ENCODE peak calls at places on chromosomes 13 and 19, in four cellular contexts. E is IMR-90, A is H9, S is H1. R is an unnamed sample.

GRCh38 chr19:44498988-44499387 is 1.3 kb downstream of the ZNF180 start:
- DNase-seq in E (no peak), A (no peak), S (no peak), R (no peak)

GRCh38 chr13:93716623-93717022 is 490.0 kb downstream of the GPC6 start:
- DNase-seq in E (peak; percentile 79), A (no peak), S (no peak), R (no peak)

GRCh38 chr13:41603917-41604316 is 146.6 kb downstream of the RGCC start:
- DNase-seq in E (peak; percentile 78), A (no peak), S (no peak), R (no peak)

GRCh38 chr13:71255633-71256032 is 611.4 kb downstream of the DACH1 start:
- DNase-seq in E (no peak), A (no peak), S (no peak), R (no peak)

GRCh38 chr19:12789098-12789903 is 2.0 kb upstream of the JUNB start:
- DNase-seq in E (peak; percentile 18), A (no peak), S (no peak), R (peak; percentile 58)

GRCh38 chr13:83895994-83896580 is 13.8 kb upstream of the SLITRK1 start:
- DNase-seq in E (peak; percentile 6), A (no peak), S (no peak), R (no peak)

GRCh38 chr13:35744566-35745203 is 268.2 kb upstream of the MAB21L1 start:
- DNase-seq in E (peak; percentile 16), A (no peak), S (no peak), R (peak; percentile 39)

GRCh38 chr19:38834104-38834490 is 2.5 kb upstream of the ECH1 start:
- DNase-seq in E (peak; percentile 61), A (no peak), S (no peak), R (no peak)

GRCh38 chr19:43675269-43675879 is 5.4 kb upstream of the PLAUR start:
- DNase-seq in E (peak; percentile 78), A (no peak), S (no peak), R (no peak)

GRCh38 chr13:41939403-41939802 is 21.5 kb downstream of the VWA8 start:
- DNase-seq in E (no peak), A (no peak), S (no peak), R (no peak)

GRCh38 chr13:106905380-106906259 is 337.7 kb upstream of the ARGLU1 start:
- DNase-seq in E (no peak), A (no peak), S (no peak), R (no peak)

GRCh38 chr19:49272204-49272603 is 52.8 kb downstream of the SLC6A16 start:
- DNase-seq in E (peak; percentile 57), A (no peak), S (no peak), R (no peak)

GRCh38 chr13:36089130-36089529 is 42.1 kb downstream of the DCLK1 start:
- DNase-seq in E (no peak), A (no peak), S (no peak), R (no peak)

GRCh38 chr13:109401891-109402290 is 384.5 kb downstream of the IRS2 start:
- DNase-seq in E (no peak), A (no peak), S (no peak), R (peak; percentile 22)

GRCh38 chr19:35106291-35106583 is 9.4 kb upstream of the FXYD3 start:
- DNase-seq in E (no peak), A (no peak), S (no peak), R (no peak)

GRCh38 chr19:19610376-19611240 is 7.9 kb downstream of the PBX4 start:
- DNase-seq in E (peak; percentile 18), A (no peak), S (no peak), R (no peak)

GRCh38 chr19:55345818-55346724 is 6.4 kb downstream of the KMT5C start:
- DNase-seq in E (no peak), A (no peak), S (no peak), R (no peak)

GRCh38 chr19:49843265-49843664 is 7.7 kb upstream of the PTOV1 start:
- DNase-seq in E (no peak), A (no peak), S (no peak), R (no peak)

GRCh38 chr13:50236898-50237318 is 221.7 kb downstream of the KCNRG start:
- DNase-seq in E (peak; percentile 5), A (no peak), S (no peak), R (no peak)

GRCh38 chr13:36086117-36086516 is 45.1 kb downstream of the DCLK1 start:
- DNase-seq in E (no peak), A (peak; percentile 49), S (peak; percentile 7), R (peak; percentile 51)

GRCh38 chr19:7078007-7078406 is 8.5 kb downstream of the ZNF557 start:
- DNase-seq in E (no peak), A (no peak), S (no peak), R (no peak)

GRCh38 chr13:107590556-107590955 is 624.8 kb downstream of the LIG4 start:
- DNase-seq in E (peak; percentile 83), A (no peak), S (no peak), R (no peak)

GRCh38 chr13:110070046-110070445 is 236.9 kb downstream of the COL4A1 start:
- DNase-seq in E (no peak), A (no peak), S (no peak), R (no peak)

GRCh38 chr13:29125145-29125933 is 305.2 kb downstream of the MTUS2 start:
- DNase-seq in E (no peak), A (no peak), S (no peak), R (peak; percentile 70)

GRCh38 chr19:1758959-1759903 is 5.9 kb downstream of the ONECUT3 start:
- DNase-seq in E (no peak), A (no peak), S (no peak), R (no peak)

GRCh38 chr19:34228347-34228746 is 26.0 kb upstream of the GARRE1 start:
- DNase-seq in E (peak; percentile 45), A (no peak), S (no peak), R (no peak)

GRCh38 chr13:97429681-97430081 is 4.3 kb upstream of the RAP2A start:
- DNase-seq in E (peak; percentile 50), A (no peak), S (no peak), R (no peak)

GRCh38 chr19:45323671-45324081 is 1.0 kb upstream of the CKM start:
- DNase-seq in E (no peak), A (peak; percentile 60), S (no peak), R (peak; percentile 57)

GRCh38 chr13:85473144-85473543 is 326.1 kb downstream of the SLITRK6 start:
- DNase-seq in E (no peak), A (no peak), S (no peak), R (no peak)

GRCh38 chr13:71621152-71622124 is 245.6 kb downstream of the DACH1 start:
- DNase-seq in E (no peak), A (no peak), S (no peak), R (peak; percentile 57)

GRCh38 chr19:38792250-38793111 is 3.5 kb downstream of the LGALS7B start:
- DNase-seq in E (no peak), A (peak; percentile 77), S (no peak), R (peak; percentile 21)

GRCh38 chr13:30371649-30372265 is 50.5 kb upstream of the UBE2L5 start:
- DNase-seq in E (peak; percentile 82), A (no peak), S (no peak), R (no peak)

GRCh38 chr19:58361900-58362271 is 665 bp downstream of the ZNF497 start:
- DNase-seq in E (peak; percentile 47), A (no peak), S (no peak), R (peak; percentile 80)

GRCh38 chr13:38590230-38590629 is 96.6 kb upstream of the FREM2 start:
- DNase-seq in E (no peak), A (no peak), S (no peak), R (no peak)
- H3K18ac ChIP-seq in E (no peak overlapping the region), A (no peak overlapping the region), S (no peak overlapping the region), R (no peak overlapping the region)

DNA sequence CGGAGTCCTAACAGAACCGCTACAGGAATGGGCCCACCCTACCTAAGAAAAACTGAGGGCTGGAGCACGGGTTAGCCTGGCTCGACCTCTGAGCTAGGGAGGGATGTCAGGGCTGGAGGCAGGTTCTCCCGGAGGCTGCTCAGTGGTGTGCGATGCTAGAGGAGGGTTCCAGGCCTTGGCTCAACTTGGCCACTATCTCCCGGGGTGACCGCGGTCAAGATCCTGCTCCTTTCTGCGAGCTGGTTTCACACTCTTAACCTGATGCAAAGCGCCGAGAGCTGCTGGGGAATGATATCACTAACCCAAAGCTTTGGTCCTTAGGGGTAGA is 301 bp downstream of the POP4 start:
- DNase-seq in E (no peak), A (no peak), S (no peak), R (no peak)
- H3K18ac ChIP-seq in E (no peak overlapping the region), A (peak overlapping the region; percentile 38), S (no peak overlapping the region), R (no peak overlapping the region)

GRCh38 chr19:531753-532571 is at the start of gene CDC34:
- DNase-seq in E (no peak), A (no peak), S (no peak), R (no peak)
- H3K18ac ChIP-seq in E (peak within 1 kb of the TSS; percentile 74), A (no peak within 1 kb of the TSS), S (peak within 1 kb of the TSS; percentile 96), R (peak within 1 kb of the TSS; percentile 93)

DNA sequence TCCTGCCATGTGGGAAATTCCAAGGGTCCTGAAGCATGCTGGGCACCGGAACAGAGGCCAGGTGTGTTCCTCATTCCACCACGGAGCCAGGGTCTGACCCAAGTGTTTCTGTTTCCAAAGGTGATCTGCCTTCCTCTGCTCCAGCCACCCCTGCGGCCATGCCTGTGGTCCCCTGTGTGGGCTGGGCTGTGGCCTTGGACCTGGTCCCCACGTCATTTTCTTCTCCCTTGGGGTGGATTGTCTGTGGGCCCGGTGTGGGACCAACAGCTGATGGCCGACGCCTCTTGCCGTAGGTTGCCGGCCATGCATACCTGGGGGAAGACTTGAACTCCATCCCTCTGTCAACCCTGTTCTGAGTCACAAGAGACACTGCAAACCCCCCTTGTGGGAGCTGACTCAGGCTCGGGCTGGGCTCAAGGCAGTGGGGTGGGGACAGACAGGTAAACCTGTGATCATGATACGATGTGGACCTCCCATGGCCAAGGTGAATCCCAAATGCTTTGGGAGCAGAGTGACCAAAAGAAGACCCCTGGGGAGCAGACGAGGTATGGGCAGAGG is 35.0 kb downstream of the ATP11A start:
- DNase-seq in E (no peak), A (no peak), S (no peak), R (no peak)
- H3K18ac ChIP-seq in E (no peak overlapping the region), A (no peak overlapping the region), S (peak overlapping the region; percentile 87), R (no peak overlapping the region)

GRCh38 chr13:76758257-76758656 is 127.9 kb downstream of the KCTD12 start:
- DNase-seq in E (no peak), A (no peak), S (no peak), R (peak; percentile 4)
- H3K18ac ChIP-seq in E (no peak overlapping the region), A (no peak overlapping the region), S (no peak overlapping the region), R (no peak overlapping the region)

GRCh38 chr19:3838661-3839060 is 30.2 kb downstream of the ZFR2 start:
- DNase-seq in E (no peak), A (no peak), S (no peak), R (no peak)
- H3K18ac ChIP-seq in E (no peak overlapping the region), A (no peak overlapping the region), S (no peak overlapping the region), R (no peak overlapping the region)

GRCh38 chr19:46494936-46495788 is 505 bp downstream of the PNMA8B start:
- DNase-seq in E (no peak), A (peak; percentile 46), S (no peak), R (no peak)
- H3K18ac ChIP-seq in E (no peak overlapping the region), A (no peak overlapping the region), S (no peak overlapping the region), R (no peak overlapping the region)